ENCODE peak calls at places on chromosome 2, in four cellular contexts. One of them, this sample, is unnamed.
A peak's percentile ranks its signal among the peaks of the same experiment; 100 is the strongest.

GRCh38 chr2:109290887-109291675 is 162.1 kb downstream of the SH3RF3 start:
- DNase-seq in IMR-90: peak; percentile 83
- DNase-seq in mesendoderm: no peak
- DNase-seq in mammary epithelial cell: no peak
- DNase-seq in this sample: no peak

GRCh38 chr2:36477315-36477714 is 120.7 kb downstream of the FEZ2 start:
- DNase-seq in mesendoderm: no peak
- DNase-seq in IMR-90: no peak
- DNase-seq in mammary epithelial cell: no peak
- DNase-seq in this sample: no peak

GRCh38 chr2:169324581-169325260 is 37.6 kb downstream of the LRP2 start:
- DNase-seq in mammary epithelial cell: no peak
- DNase-seq in mesendoderm: peak; percentile 84
- DNase-seq in IMR-90: no peak
- DNase-seq in this sample: no peak

GRCh38 chr2:236078675-236079255 is 89.4 kb downstream of the GBX2 start:
- DNase-seq in mesendoderm: no peak
- DNase-seq in mammary epithelial cell: no peak
- DNase-seq in IMR-90: no peak
- DNase-seq in this sample: no peak

GRCh38 chr2:46545015-46545839 is 65.9 kb downstream of the TMEM247 start:
- DNase-seq in IMR-90: no peak
- DNase-seq in mesendoderm: no peak
- DNase-seq in mammary epithelial cell: no peak
- DNase-seq in this sample: no peak

GRCh38 chr2:186059096-186059495 is 320.5 kb downstream of the FSIP2 start:
- DNase-seq in IMR-90: peak; percentile 27
- DNase-seq in mammary epithelial cell: no peak
- DNase-seq in mesendoderm: no peak
- DNase-seq in this sample: no peak

GRCh38 chr2:166841679-166842078 is 46.6 kb upstream of the XIRP2 start:
- DNase-seq in IMR-90: no peak
- DNase-seq in mesendoderm: peak; percentile 26
- DNase-seq in mammary epithelial cell: no peak
- DNase-seq in this sample: no peak

GRCh38 chr2:191677646-191678436 is at the start of gene NABP1:
- DNase-seq in IMR-90: peak; percentile 97
- DNase-seq in mesendoderm: peak; percentile 98
- DNase-seq in mammary epithelial cell: peak; percentile 97
- DNase-seq in this sample: peak; percentile 99

GRCh38 chr2:179354739-179355537 is 90.3 kb upstream of the SESTD1 start:
- DNase-seq in IMR-90: peak; percentile 14
- DNase-seq in mesendoderm: no peak
- DNase-seq in mammary epithelial cell: no peak
- DNase-seq in this sample: no peak

GRCh38 chr2:22579341-22579740 is 805.6 kb upstream of the KLHL29 start:
- DNase-seq in mesendoderm: no peak
- DNase-seq in mammary epithelial cell: no peak
- DNase-seq in IMR-90: no peak
- DNase-seq in this sample: no peak

GRCh38 chr2:69773201-69773600 is 31.3 kb downstream of the ANXA4 start:
- DNase-seq in mesendoderm: no peak
- DNase-seq in mammary epithelial cell: peak; percentile 66
- DNase-seq in IMR-90: peak; percentile 59
- DNase-seq in this sample: no peak

GRCh38 chr2:240614391-240614790 is 10.9 kb upstream of the GPR35 start:
- DNase-seq in mesendoderm: no peak
- DNase-seq in mammary epithelial cell: no peak
- DNase-seq in IMR-90: no peak
- DNase-seq in this sample: no peak

GRCh38 chr2:198587726-198588125 is 783.3 kb downstream of the PLCL1 start:
- DNase-seq in IMR-90: no peak
- DNase-seq in mammary epithelial cell: no peak
- DNase-seq in mesendoderm: no peak
- DNase-seq in this sample: no peak

GRCh38 chr2:27870724-27871123 is 19.5 kb downstream of the RBKS start:
- DNase-seq in IMR-90: no peak
- DNase-seq in mammary epithelial cell: peak; percentile 79
- DNase-seq in mesendoderm: no peak
- DNase-seq in this sample: no peak

GRCh38 chr2:126932529-126932928 is 33.8 kb downstream of the TEX51 start:
- DNase-seq in mesendoderm: no peak
- DNase-seq in mammary epithelial cell: no peak
- DNase-seq in IMR-90: no peak
- DNase-seq in this sample: no peak
- H3K4me3 ChIP-seq in mesendoderm: no peak overlapping the region
- H3K4me3 ChIP-seq in mammary epithelial cell: no peak overlapping the region
- H3K4me3 ChIP-seq in IMR-90: no peak overlapping the region
- H3K4me3 ChIP-seq in this sample: no peak overlapping the region

DNA sequence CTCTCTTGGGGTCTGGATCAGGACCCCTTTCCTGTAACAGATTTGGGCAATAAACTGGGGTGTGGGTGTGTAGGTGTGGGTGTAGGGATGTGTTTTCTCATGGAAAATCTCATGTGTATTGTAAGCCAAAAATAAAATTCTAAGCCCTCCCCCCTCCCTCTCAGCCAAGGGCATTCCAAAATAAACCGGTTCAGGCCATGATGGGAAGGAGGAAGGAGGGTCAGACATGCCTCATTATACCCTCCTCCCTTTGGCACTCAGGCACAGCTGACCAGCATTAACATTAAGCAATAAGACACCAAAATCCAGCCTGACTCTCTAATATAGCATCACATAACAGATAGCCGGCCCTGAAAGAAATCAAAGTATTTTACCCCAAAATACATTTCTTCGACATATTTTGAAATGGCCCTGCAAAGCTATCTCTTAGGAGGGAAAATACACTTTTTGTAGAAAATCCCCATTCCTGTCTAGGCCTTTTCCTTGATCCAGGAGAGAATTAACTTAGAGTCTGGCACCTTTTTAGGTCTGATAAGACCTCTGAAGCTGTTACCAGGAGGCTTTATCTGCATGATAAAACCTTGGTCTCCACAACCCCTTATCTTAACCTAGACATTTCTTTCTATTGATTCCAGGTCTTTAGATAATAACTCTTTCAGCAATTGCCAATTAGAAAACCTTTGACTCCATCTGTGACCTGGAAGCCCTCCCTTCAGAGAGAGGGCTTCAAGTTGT is 128.7 kb upstream of the COL5A2 start:
- DNase-seq in IMR-90: no peak
- DNase-seq in mesendoderm: peak; percentile 95
- DNase-seq in mammary epithelial cell: no peak
- DNase-seq in this sample: no peak
- H3K4me2 ChIP-seq in IMR-90: no peak overlapping the region
- H3K4me2 ChIP-seq in mesendoderm: no peak overlapping the region
- H3K4me2 ChIP-seq in mammary epithelial cell: no peak overlapping the region
- H3K4me2 ChIP-seq in this sample: no peak overlapping the region

GRCh38 chr2:181165199-181165868 is 184.9 kb downstream of the UBE2E3 start:
- DNase-seq in mesendoderm: no peak
- DNase-seq in mammary epithelial cell: no peak
- DNase-seq in IMR-90: no peak
- DNase-seq in this sample: no peak
- H3K4me3 ChIP-seq in mesendoderm: no peak overlapping the region
- H3K4me3 ChIP-seq in mammary epithelial cell: no peak overlapping the region
- H3K4me3 ChIP-seq in IMR-90: no peak overlapping the region
- H3K4me3 ChIP-seq in this sample: no peak overlapping the region

GRCh38 chr2:111155610-111156009 is 34.9 kb downstream of the BCL2L11 start:
- DNase-seq in mammary epithelial cell: peak; percentile 85
- DNase-seq in mesendoderm: no peak
- DNase-seq in IMR-90: peak; percentile 12
- DNase-seq in this sample: no peak

GRCh38 chr2:111157798-111158197 is 37.1 kb downstream of the BCL2L11 start:
- DNase-seq in mesendoderm: peak; percentile 25
- DNase-seq in mammary epithelial cell: no peak
- DNase-seq in IMR-90: no peak
- DNase-seq in this sample: no peak

GRCh38 chr2:111157071-111157661 is 36.5 kb downstream of the BCL2L11 start:
- DNase-seq in mesendoderm: no peak
- DNase-seq in mammary epithelial cell: no peak
- DNase-seq in IMR-90: no peak
- DNase-seq in this sample: no peak

GRCh38 chr2:111154758-111155157 is 34.0 kb downstream of the BCL2L11 start:
- DNase-seq in mammary epithelial cell: no peak
- DNase-seq in IMR-90: no peak
- DNase-seq in mesendoderm: no peak
- DNase-seq in this sample: no peak

DNA sequence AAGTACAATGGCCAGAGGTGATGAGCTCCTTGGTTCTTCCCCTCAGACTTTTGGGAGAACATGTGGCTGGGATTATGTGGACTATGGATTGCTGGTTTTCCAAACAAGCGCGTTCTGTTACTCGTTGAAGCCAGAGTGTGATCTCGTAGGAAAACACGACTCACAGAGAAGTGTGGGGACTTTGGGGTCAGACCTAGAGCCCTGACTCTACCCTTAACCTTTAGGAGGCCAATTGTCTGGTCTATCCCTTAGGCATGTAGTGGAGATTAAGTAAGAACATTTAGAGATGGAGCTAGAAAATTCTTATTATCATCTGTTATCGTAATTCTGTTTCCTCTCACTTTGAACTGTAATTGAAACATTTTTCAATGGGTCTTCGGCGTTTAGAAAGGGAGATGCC is 35.8 kb downstream of the BCL2L11 start:
- DNase-seq in IMR-90: no peak
- DNase-seq in mammary epithelial cell: no peak
- DNase-seq in mesendoderm: no peak
- DNase-seq in this sample: no peak
- H3K4me2 ChIP-seq in IMR-90: no peak overlapping the region
- H3K4me2 ChIP-seq in mammary epithelial cell: no peak overlapping the region
- H3K4me2 ChIP-seq in mesendoderm: no peak overlapping the region
- H3K4me2 ChIP-seq in this sample: no peak overlapping the region

DNA sequence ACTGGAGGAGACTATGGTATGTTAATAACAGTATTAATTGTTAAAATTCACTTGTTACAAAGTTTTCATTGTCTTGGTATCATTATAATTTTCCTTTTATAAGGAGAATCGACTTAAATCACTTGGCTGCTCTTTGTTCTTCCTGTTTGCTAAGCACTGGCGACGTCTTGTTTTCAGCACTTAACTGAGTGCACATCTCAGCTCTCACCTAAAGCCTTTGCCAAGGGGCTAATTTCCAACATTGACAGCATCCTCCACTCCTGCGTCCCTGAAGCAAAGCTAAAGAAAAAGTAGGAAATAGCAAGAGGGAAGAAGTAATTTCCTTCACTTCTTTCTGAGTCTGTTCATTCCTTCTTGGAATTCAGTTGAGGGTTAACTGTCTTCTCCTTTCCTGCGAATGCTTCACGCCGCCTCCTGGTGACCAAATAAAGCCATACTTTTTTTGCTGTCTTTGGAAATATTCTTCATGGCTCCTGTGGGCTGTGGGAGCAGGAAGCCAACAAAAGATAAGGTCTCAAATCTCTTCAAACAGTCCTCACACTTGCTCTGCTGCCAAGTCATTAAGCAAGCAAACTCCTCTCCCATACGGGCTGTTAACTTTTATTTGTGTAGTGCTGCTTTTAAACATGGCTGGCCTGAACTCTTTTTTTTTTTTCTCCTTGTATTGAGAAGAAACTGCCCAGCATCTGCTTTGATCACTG is 100.8 kb downstream of the DPP10 start:
- DNase-seq in mammary epithelial cell: no peak
- DNase-seq in mesendoderm: peak; percentile 87
- DNase-seq in IMR-90: no peak
- DNase-seq in this sample: peak; percentile 41
- H3K4me3 ChIP-seq in mammary epithelial cell: no peak overlapping the region
- H3K4me3 ChIP-seq in mesendoderm: no peak overlapping the region
- H3K4me3 ChIP-seq in IMR-90: no peak overlapping the region
- H3K4me3 ChIP-seq in this sample: no peak overlapping the region

DNA sequence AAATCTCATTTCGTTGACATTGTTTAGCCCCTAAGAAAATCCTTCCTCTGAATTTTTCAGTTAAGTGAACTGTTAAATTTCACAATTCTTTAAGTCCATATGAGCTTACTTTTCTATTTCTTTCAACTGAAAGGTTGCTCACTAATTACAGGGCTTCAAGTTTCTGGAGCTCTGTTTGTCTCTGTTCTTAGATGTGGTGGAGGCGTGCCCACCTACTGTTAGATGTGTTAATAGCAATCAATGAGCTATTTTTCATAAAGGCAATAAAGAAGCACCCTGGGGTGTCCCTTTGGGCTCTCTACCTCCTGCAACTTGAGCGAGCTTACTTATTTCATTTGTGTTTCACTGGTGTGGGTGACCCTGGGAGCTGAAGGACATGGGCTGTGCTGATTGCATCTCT is 25.0 kb downstream of the CREG2 start:
- DNase-seq in IMR-90: no peak
- DNase-seq in mesendoderm: no peak
- DNase-seq in mammary epithelial cell: no peak
- DNase-seq in this sample: no peak
- H3K4me2 ChIP-seq in IMR-90: no peak overlapping the region
- H3K4me2 ChIP-seq in mesendoderm: no peak overlapping the region
- H3K4me2 ChIP-seq in mammary epithelial cell: no peak overlapping the region
- H3K4me2 ChIP-seq in this sample: peak overlapping the region; percentile 42

GRCh38 chr2:197158138-197158537 is 152.4 kb downstream of the ANKRD44 start:
- DNase-seq in mesendoderm: no peak
- DNase-seq in IMR-90: no peak
- DNase-seq in mammary epithelial cell: no peak
- DNase-seq in this sample: no peak
- H3K4me3 ChIP-seq in mesendoderm: no peak overlapping the region
- H3K4me3 ChIP-seq in IMR-90: no peak overlapping the region
- H3K4me3 ChIP-seq in mammary epithelial cell: no peak overlapping the region
- H3K4me3 ChIP-seq in this sample: no peak overlapping the region

DNA sequence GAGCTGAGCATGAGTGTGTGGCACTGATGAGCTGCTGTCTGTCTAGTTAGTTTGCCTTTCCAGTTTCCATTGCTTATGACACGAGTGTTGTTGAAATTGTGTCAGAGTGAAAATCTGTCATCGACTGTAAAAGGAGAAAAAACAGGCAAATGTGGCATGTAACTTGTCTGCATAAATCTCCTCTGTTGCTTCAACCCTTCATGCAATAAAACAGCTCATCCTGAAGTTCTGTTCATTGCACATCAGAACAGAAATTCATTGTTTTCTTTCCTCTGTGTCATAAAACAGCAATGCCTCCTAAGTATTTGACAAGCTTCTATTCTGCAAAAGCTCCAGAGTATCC is 432.1 kb downstream of the MEIS1 start:
- DNase-seq in IMR-90: no peak
- DNase-seq in mesendoderm: no peak
- DNase-seq in mammary epithelial cell: peak; percentile 24
- DNase-seq in this sample: no peak
- H3K4me2 ChIP-seq in IMR-90: no peak overlapping the region
- H3K4me2 ChIP-seq in mesendoderm: no peak overlapping the region
- H3K4me2 ChIP-seq in mammary epithelial cell: no peak overlapping the region
- H3K4me2 ChIP-seq in this sample: no peak overlapping the region